ENCODE peak calls at places on chromosomes 2 and 18, in four cellular contexts. One of them, this sample, is unnamed.

GRCh38 chr2:30947686-30948085 is 140.4 kb upstream of the CAPN13 start:
- DNase-seq in GM12878: no peak
- DNase-seq in HepG2: no peak
- DNase-seq in WTC11: no peak
- DNase-seq in this sample: no peak

GRCh38 chr18:657311-657997 is at the start of gene TYMS:
- DNase-seq in GM12878: no peak
- DNase-seq in HepG2: peak
- DNase-seq in WTC11: peak
- DNase-seq in this sample: peak

GRCh38 chr2:151881342-151881741 is 53.1 kb upstream of the ARL5A start:
- DNase-seq in WTC11: no peak
- DNase-seq in HepG2: no peak
- DNase-seq in GM12878: no peak
- DNase-seq in this sample: no peak

GRCh38 chr18:45850021-45850420 is 24.5 kb downstream of the SIGLEC15 start:
- DNase-seq in WTC11: peak
- DNase-seq in HepG2: no peak
- DNase-seq in GM12878: peak
- DNase-seq in this sample: peak

GRCh38 chr2:46470114-46470628 is 9.2 kb upstream of the TMEM247 start:
- DNase-seq in GM12878: no peak
- DNase-seq in HepG2: no peak
- DNase-seq in WTC11: no peak
- DNase-seq in this sample: no peak

GRCh38 chr2:6968319-6969100 is 51.3 kb downstream of the RNF144A start:
- DNase-seq in HepG2: peak
- DNase-seq in WTC11: no peak
- DNase-seq in GM12878: no peak
- DNase-seq in this sample: no peak

GRCh38 chr2:60092781-60093180 is 460.7 kb downstream of the BCL11A start:
- DNase-seq in GM12878: no peak
- DNase-seq in HepG2: no peak
- DNase-seq in WTC11: no peak
- DNase-seq in this sample: no peak

GRCh38 chr2:43467889-43468288 is 127.9 kb downstream of the THADA start:
- DNase-seq in GM12878: no peak
- DNase-seq in WTC11: no peak
- DNase-seq in HepG2: no peak
- DNase-seq in this sample: no peak

GRCh38 chr18:12278765-12279682 is 24.9 kb downstream of the CIDEA start:
- DNase-seq in GM12878: no peak
- DNase-seq in HepG2: peak
- DNase-seq in WTC11: peak
- DNase-seq in this sample: peak

GRCh38 chr2:95074663-95075439 is 46.8 kb downstream of the MRPS5 start:
- DNase-seq in WTC11: no peak
- DNase-seq in GM12878: no peak
- DNase-seq in HepG2: no peak
- DNase-seq in this sample: no peak

GRCh38 chr2:192379736-192380135 is 185.0 kb upstream of the TMEFF2 start:
- DNase-seq in GM12878: no peak
- DNase-seq in HepG2: no peak
- DNase-seq in WTC11: no peak
- DNase-seq in this sample: no peak
- TF ChIP-seq ATF2 in GM12878: no peak
- TF ChIP-seq ATF2 in HepG2: no peak
- TF ChIP-seq ATF2 in WTC11: no peak
- TF ChIP-seq ATF2 in this sample: no peak

GRCh38 chr2:147843421-147843863 is 1.4 kb upstream of the ACVR2A start:
- DNase-seq in GM12878: no peak
- DNase-seq in HepG2: no peak
- DNase-seq in WTC11: no peak
- DNase-seq in this sample: no peak
- TF ChIP-seq ATF2 in GM12878: no peak
- TF ChIP-seq ATF2 in HepG2: no peak
- TF ChIP-seq ATF2 in WTC11: no peak
- TF ChIP-seq ATF2 in this sample: no peak

DNA sequence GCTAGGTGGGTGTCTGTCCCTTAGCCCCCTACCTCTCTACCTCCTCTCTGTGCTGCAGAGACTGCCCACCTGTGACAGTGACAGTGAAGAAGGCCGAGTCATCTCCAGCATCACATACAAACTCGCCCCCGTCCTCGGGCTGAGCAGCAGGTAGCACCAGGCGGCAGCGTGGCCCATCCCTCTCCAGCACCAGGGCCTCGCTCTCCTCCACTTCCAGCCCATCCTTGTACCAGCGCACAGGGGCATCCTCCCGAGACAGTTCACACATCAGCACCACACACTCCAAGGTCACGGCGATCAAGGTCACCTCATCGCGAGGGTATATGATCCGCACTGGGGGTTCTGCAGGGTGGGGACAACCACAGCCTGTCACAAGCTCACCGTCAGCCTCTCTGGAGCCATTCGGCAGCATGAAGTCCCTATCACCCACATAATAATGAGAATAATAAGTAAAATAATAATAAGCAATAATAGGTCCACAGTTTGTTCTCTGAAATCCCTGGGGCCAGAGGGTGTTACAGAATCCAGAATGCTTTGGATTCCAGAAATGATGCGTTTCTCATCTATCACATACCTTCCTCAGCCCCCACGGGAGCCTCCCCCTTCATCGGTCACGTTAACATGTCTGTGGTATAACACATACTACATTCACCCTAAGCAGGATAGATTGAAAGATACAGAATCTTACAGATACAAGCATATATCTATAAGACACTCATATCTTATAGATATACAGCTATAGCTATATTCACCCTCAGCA is 12.0 kb downstream of the OBSL1 start:
- DNase-seq in WTC11: no peak
- DNase-seq in GM12878: no peak
- DNase-seq in HepG2: no peak
- DNase-seq in this sample: no peak
- TF ChIP-seq ATF2 in WTC11: no peak
- TF ChIP-seq ATF2 in GM12878: no peak
- TF ChIP-seq ATF2 in HepG2: no peak
- TF ChIP-seq ATF2 in this sample: no peak

GRCh38 chr18:74513149-74513882 is 17.2 kb downstream of the CNDP2 start:
- DNase-seq in HepG2: no peak
- DNase-seq in GM12878: no peak
- DNase-seq in WTC11: no peak
- DNase-seq in this sample: no peak
- TF ChIP-seq ATF2 in HepG2: no peak
- TF ChIP-seq ATF2 in GM12878: no peak
- TF ChIP-seq ATF2 in WTC11: no peak
- TF ChIP-seq ATF2 in this sample: no peak

GRCh38 chr2:224260605-224261004 is 141.3 kb downstream of the FAM124B start:
- DNase-seq in GM12878: no peak
- DNase-seq in WTC11: no peak
- DNase-seq in HepG2: no peak
- DNase-seq in this sample: no peak
- TF ChIP-seq ATF2 in GM12878: no peak
- TF ChIP-seq ATF2 in WTC11: no peak
- TF ChIP-seq ATF2 in HepG2: no peak
- TF ChIP-seq ATF2 in this sample: no peak

GRCh38 chr2:26013668-26014067 is 20.2 kb upstream of the RAB10 start:
- DNase-seq in GM12878: no peak
- DNase-seq in WTC11: no peak
- DNase-seq in HepG2: no peak
- DNase-seq in this sample: no peak
- TF ChIP-seq ATF2 in GM12878: no peak
- TF ChIP-seq ATF2 in WTC11: no peak
- TF ChIP-seq ATF2 in HepG2: no peak
- TF ChIP-seq ATF2 in this sample: no peak

This sample was measured in H1.